ENCODE peak calls at places on chromosome 12, in seven cellular contexts. J is H1, W is HCT116, T is SK-N-SH, L is K562, Y is GM12878, G is HepG2. A is an unnamed sample.

GRCh38 chr12:31118347-31118830 is 44.7 kb downstream of the DDX11 start:
- DNase-seq in J (no peak), W (no peak), T (peak), L (peak), Y (no peak), G (no peak), A (peak)

GRCh38 chr12:51705450-51705849 is 114.4 kb downstream of the SCN8A start:
- DNase-seq in J (no peak), W (no peak), T (no peak), L (no peak), Y (no peak), G (no peak), A (no peak)

GRCh38 chr12:79121486-79121885 is 256.9 kb downstream of the SYT1 start:
- DNase-seq in J (no peak), W (peak), T (peak), L (no peak), Y (no peak), G (no peak), A (no peak)

GRCh38 chr12:47012552-47012951 is 66.9 kb upstream of the PCED1B start:
- DNase-seq in J (no peak), W (no peak), T (no peak), L (no peak), Y (no peak), G (no peak), A (no peak)

GRCh38 chr12:46160081-46160980 is 108.5 kb downstream of the SLC38A1 start:
- DNase-seq in J (no peak), W (no peak), T (peak), L (no peak), Y (no peak), G (no peak), A (peak)

GRCh38 chr12:553216-554000 is 93.7 kb downstream of the B4GALNT3 start:
- DNase-seq in J (no peak), W (no peak), T (no peak), L (no peak), Y (no peak), G (no peak), A (no peak)

GRCh38 chr12:50614167-50614762 is 109.5 kb downstream of the DIP2B start:
- DNase-seq in J (peak), W (peak), T (no peak), L (peak), Y (no peak), G (no peak), A (no peak)

GRCh38 chr12:101891462-101891971 is 14.1 kb downstream of the DRAM1 start:
- DNase-seq in J (no peak), W (no peak), T (no peak), L (no peak), Y (peak), G (peak), A (peak)

GRCh38 chr12:112439769-112440168 is 21.0 kb downstream of the PTPN11 start:
- DNase-seq in J (no peak), W (no peak), T (no peak), L (no peak), Y (no peak), G (no peak), A (no peak)

GRCh38 chr12:6145584-6145983 is 21.1 kb upstream of the VWF start:
- DNase-seq in J (no peak), W (no peak), T (no peak), L (no peak), Y (no peak), G (no peak), A (no peak)

GRCh38 chr12:81128930-81129554 is 51.2 kb downstream of the ACSS3 start:
- DNase-seq in J (no peak), W (peak), T (peak), L (peak), Y (peak), G (peak), A (peak)

GRCh38 chr12:78290606-78291345 is 460.1 kb downstream of the NAV3 start:
- DNase-seq in J (no peak), W (no peak), T (no peak), L (no peak), Y (no peak), G (peak), A (no peak)

GRCh38 chr12:104864668-104865067 is 93.4 kb downstream of the SLC41A2 start:
- DNase-seq in J (no peak), W (no peak), T (no peak), L (no peak), Y (no peak), G (no peak), A (no peak)

GRCh38 chr12:14260011-14260993 is 105.2 kb upstream of the ATF7IP start:
- DNase-seq in J (peak), W (peak), T (no peak), L (peak), Y (no peak), G (peak), A (peak)

GRCh38 chr12:129459886-129460285 is 443.9 kb downstream of the TMEM132D start:
- DNase-seq in J (no peak), W (no peak), T (no peak), L (no peak), Y (no peak), G (no peak), A (no peak)

GRCh38 chr12:28308891-28309290 is 118.6 kb downstream of the CCDC91 start:
- DNase-seq in J (no peak), W (no peak), T (no peak), L (no peak), Y (no peak), G (no peak), A (no peak)

GRCh38 chr12:112401903-112402498 is 7.4 kb downstream of the RPL6 start:
- DNase-seq in J (no peak), W (no peak), T (no peak), L (no peak), Y (no peak), G (no peak), A (no peak)

GRCh38 chr12:89709994-89710872 is 1.6 kb upstream of the ATP2B1 start:
- DNase-seq in J (no peak), W (no peak), T (no peak), L (no peak), Y (no peak), G (no peak), A (peak)

GRCh38 chr12:132593071-132593470 is 17.3 kb downstream of the LRCOL1 start:
- DNase-seq in J (no peak), W (no peak), T (no peak), L (no peak), Y (no peak), G (no peak), A (no peak)

GRCh38 chr12:132595183-132595582 is 15.2 kb downstream of the LRCOL1 start:
- DNase-seq in J (no peak), W (no peak), T (no peak), L (no peak), Y (no peak), G (no peak), A (no peak)

GRCh38 chr12:132592261-132592970 is 18.0 kb downstream of the LRCOL1 start:
- DNase-seq in J (no peak), W (no peak), T (no peak), L (no peak), Y (no peak), G (no peak), A (no peak)

GRCh38 chr12:132593521-132593920 is 16.9 kb downstream of the LRCOL1 start:
- DNase-seq in J (no peak), W (no peak), T (peak), L (no peak), Y (no peak), G (no peak), A (no peak)

GRCh38 chr12:132593938-132594358 is 16.4 kb downstream of the LRCOL1 start:
- DNase-seq in J (no peak), W (peak), T (peak), L (peak), Y (no peak), G (peak), A (peak)
- TF ChIP-seq JUND in J (no peak), W (no peak), T (no peak), L (peak), Y (no peak), G (no peak), A (no peak)

GRCh38 chr12:53571295-53571694 is 54.9 kb downstream of the ATF7 start:
- DNase-seq in J (no peak), W (no peak), T (no peak), L (no peak), Y (no peak), G (no peak), A (no peak)
- TF ChIP-seq JUND in J (no peak), W (no peak), T (no peak), L (no peak), Y (no peak), G (no peak), A (no peak)

GRCh38 chr12:122788387-122788786 is 14.0 kb downstream of the CCDC62 start:
- DNase-seq in J (no peak), W (no peak), T (no peak), L (no peak), Y (no peak), G (no peak), A (no peak)
- TF ChIP-seq JUND in J (no peak), W (no peak), T (peak), L (no peak), Y (no peak), G (no peak), A (no peak)

GRCh38 chr12:7905071-7905470 is 30.9 kb downstream of the SLC2A3 start:
- DNase-seq in J (no peak), W (no peak), T (no peak), L (no peak), Y (no peak), G (no peak), A (no peak)

GRCh38 chr12:7907009-7907408 is 29.0 kb downstream of the SLC2A3 start:
- DNase-seq in J (peak), W (peak), T (peak), L (peak), Y (no peak), G (peak), A (no peak)
- TF ChIP-seq JUND in J (no peak), W (no peak), T (no peak), L (peak), Y (no peak), G (peak), A (no peak)

GRCh38 chr12:68240079-68240478 is 13.3 kb downstream of the IL22 start:
- DNase-seq in J (no peak), W (no peak), T (no peak), L (peak), Y (no peak), G (no peak), A (no peak)
- TF ChIP-seq JUND in J (no peak), W (no peak), T (peak), L (peak), Y (no peak), G (no peak), A (peak)

GRCh38 chr12:131287015-131287937 is 333.6 kb downstream of the ADGRD1 start:
- DNase-seq in J (no peak), W (no peak), T (no peak), L (no peak), Y (no peak), G (no peak), A (no peak)
- TF ChIP-seq JUND in J (no peak), W (no peak), T (no peak), L (no peak), Y (no peak), G (no peak), A (no peak)

A was measured in T47D.